ENCODE peak calls at places on chromosomes 12 and 14, in four cellular contexts. I is HuH-7; A is activated naive CD4-positive, alpha-beta T cell treated with Interleukin-2 at 50 U/mL for 16 hours; Z is ELR. C is an unnamed sample.

GRCh38 chr14:25381498-25381897 is 331.6 kb upstream of the STXBP6 start:
- DNase-seq in Z (peak; percentile 0), I (peak; percentile 8), A (no peak), C (no peak)

GRCh38 chr12:1875608-1876007 is 42.8 kb downstream of the CACNA2D4 start:
- DNase-seq in A (no peak), Z (no peak), I (no peak), C (peak; percentile 42)

GRCh38 chr12:48717252-48717695 is 767 bp upstream of the CCNT1 start:
- DNase-seq in Z (peak; percentile 13), I (no peak), A (no peak), C (no peak)

GRCh38 chr12:19945559-19946485 is 422.5 kb upstream of the PDE3A start:
- DNase-seq in Z (peak; percentile 34), I (peak; percentile 18), A (no peak), C (no peak)

GRCh38 chr12:52371716-52372115 is 4.4 kb upstream of the KRT85 start:
- DNase-seq in A (no peak), I (no peak), Z (no peak), C (no peak)

GRCh38 chr14:22140623-22141022 is 448.4 kb downstream of the DAD1 start:
- DNase-seq in A (no peak), I (no peak), Z (no peak), C (no peak)

GRCh38 chr12:57735952-57736742 is 2.4 kb downstream of the AGAP2 start:
- DNase-seq in I (peak; percentile 80), Z (peak; percentile 69), A (no peak), C (no peak)

GRCh38 chr12:121499929-121500793 is 80.7 kb downstream of the KDM2B start:
- DNase-seq in I (peak; percentile 66), Z (peak; percentile 72), A (peak; percentile 74), C (no peak)

GRCh38 chr12:122893208-122894151 is 2.4 kb downstream of the VPS37B start:
- DNase-seq in A (no peak), I (no peak), Z (no peak), C (no peak)